ENCODE peak calls at places on chromosomes 6 and 20, in five cellular contexts. V, D, A, F and X are unnamed samples.
A peak's percentile ranks its signal among the peaks of the same experiment; 100 is the strongest.

GRCh38 chr6:14738933-14739332 is 506.9 kb upstream of the JARID2 start:
- DNase-seq in V (no peak), F (no peak), D (no peak), A (peak; percentile 54), X (no peak)

GRCh38 chr20:62598761-62599194 is 43.5 kb upstream of the SLCO4A1 start:
- DNase-seq in A (no peak), D (no peak), V (no peak), F (no peak), X (no peak)

GRCh38 chr6:118876201-118876600 is 17.8 kb upstream of the ASF1A start:
- DNase-seq in D (no peak), A (peak; percentile 9), V (peak; percentile 55), F (no peak), X (no peak)

GRCh38 chr6:118652051-118652699 is 784 bp upstream of the CEP85L start:
- DNase-seq in F (no peak), A (no peak), D (no peak), V (no peak), X (peak; percentile 53)

GRCh38 chr20:18585134-18585533 is 2.7 kb upstream of the DTD1 start:
- DNase-seq in V (peak; percentile 64), D (no peak), A (peak; percentile 31), F (peak; percentile 46), X (peak; percentile 77)

GRCh38 chr6:33207569-33208088 is 671 bp upstream of the RING1 start:
- DNase-seq in F (no peak), A (peak; percentile 81), V (peak; percentile 43), D (no peak), X (no peak)

GRCh38 chr6:158476389-158476788 is 83.5 kb upstream of the TMEM181 start:
- DNase-seq in F (no peak), D (no peak), V (no peak), A (no peak), X (no peak)

GRCh38 chr20:34922654-34923381 is 32.8 kb downstream of the GSS start:
- DNase-seq in A (peak; percentile 66), D (no peak), V (peak; percentile 83), F (no peak), X (no peak)

GRCh38 chr6:72552938-72553337 is 68.9 kb upstream of the KCNQ5 start:
- DNase-seq in F (no peak), D (no peak), V (peak; percentile 18), A (peak; percentile 50), X (no peak)

GRCh38 chr6:142275146-142276006 is 26.4 kb upstream of the ADGRG6 start:
- DNase-seq in A (peak; percentile 80), D (no peak), F (no peak), V (peak; percentile 73), X (no peak)

GRCh38 chr20:45347297-45347935 is 808 bp downstream of the SDC4 start:
- DNase-seq in A (no peak), D (no peak), V (no peak), F (no peak), X (no peak)

GRCh38 chr20:17614812-17615644 is 45.2 kb downstream of the DSTN start:
- DNase-seq in F (no peak), D (no peak), A (no peak), V (no peak), X (no peak)

GRCh38 chr6:70790483-70790882 is 122.8 kb downstream of the SMAP1 start:
- DNase-seq in D (no peak), V (no peak), F (no peak), A (no peak), X (no peak)

GRCh38 chr6:148747493-148748160 is 797 bp downstream of the UST start:
- DNase-seq in D (peak; percentile 64), A (peak; percentile 57), V (peak; percentile 21), F (peak; percentile 33), X (peak; percentile 80)

GRCh38 chr6:134477991-134478635 is 160.2 kb upstream of the SGK1 start:
- DNase-seq in D (no peak), V (peak; percentile 71), A (no peak), F (no peak), X (no peak)

GRCh38 chr6:168192901-168193815 is 114.1 kb upstream of the FRMD1 start:
- DNase-seq in D (no peak), F (no peak), V (no peak), A (no peak), X (peak; percentile 26)
- H2BK5ac ChIP-seq in D (no peak overlapping the region), F (no peak overlapping the region), V (no peak overlapping the region), A (no peak overlapping the region), X (no peak overlapping the region)

DNA sequence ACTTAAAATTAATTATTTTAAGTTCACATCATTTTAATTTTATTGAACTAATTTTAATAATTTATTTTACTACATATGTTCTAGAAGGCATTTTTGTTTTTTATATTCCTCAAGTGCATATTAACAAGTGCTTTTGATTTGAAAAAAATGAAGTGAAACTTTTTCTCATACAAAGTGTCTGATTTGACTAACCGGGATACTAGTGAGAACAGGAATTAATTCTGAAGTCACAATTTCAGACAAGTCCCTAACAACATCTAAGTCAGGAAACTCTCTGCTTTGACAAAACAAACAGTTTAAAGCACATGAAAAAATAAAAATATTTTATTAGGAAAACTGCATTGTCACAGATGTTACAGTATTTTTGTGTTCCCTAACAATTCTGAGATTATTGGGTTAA is 1166.3 kb upstream of the CITED2 start:
- DNase-seq in F (no peak), A (no peak), V (no peak), D (no peak), X (no peak)
- H2AFZ ChIP-seq in F (no peak overlapping the region), A (no peak overlapping the region), V (no peak overlapping the region), D (no peak overlapping the region), X (no peak overlapping the region)

GRCh38 chr6:30781362-30781696 is 37.0 kb upstream of the IER3 start:
- DNase-seq in F (no peak), V (no peak), D (no peak), A (no peak), X (no peak)
- H2BK5ac ChIP-seq in F (no peak overlapping the region), V (peak overlapping the region; percentile 98), D (no peak overlapping the region), A (peak overlapping the region; percentile 72), X (no peak overlapping the region)

DNA sequence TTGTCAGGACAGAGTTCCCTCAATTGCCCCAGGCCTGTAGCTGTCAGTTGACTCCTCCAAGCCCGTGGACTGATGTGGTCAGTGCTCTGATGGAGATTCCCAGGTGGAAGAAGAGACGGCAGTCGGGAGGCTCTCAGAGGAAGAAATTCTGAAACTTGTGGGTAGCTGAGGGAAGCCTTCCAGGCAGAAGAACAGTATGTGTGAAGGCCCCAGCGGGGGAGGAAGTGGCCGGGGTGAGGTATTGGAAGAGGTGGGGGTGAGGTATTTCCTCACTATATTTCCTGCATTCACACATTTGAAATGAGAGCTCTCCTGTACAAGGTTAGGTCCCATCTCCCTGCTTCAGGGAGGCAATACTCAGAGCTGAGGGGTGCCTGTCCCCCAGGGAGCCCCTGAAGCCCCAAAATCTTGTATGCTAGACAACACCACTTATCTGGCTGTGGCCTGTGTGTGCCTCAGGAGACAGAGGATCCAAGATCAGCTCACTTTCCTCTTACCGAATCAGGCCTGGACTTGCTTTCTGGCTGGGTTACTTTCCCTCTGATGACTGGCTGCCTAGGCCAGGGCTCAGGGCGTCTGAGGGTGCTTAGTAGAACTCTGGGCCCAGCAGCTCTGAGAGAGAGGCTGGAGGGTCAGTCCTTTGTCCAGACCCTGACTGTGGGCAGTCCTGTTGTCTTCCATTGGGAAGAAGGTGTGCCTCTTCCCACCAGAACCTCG is 49.3 kb upstream of the MYL9 start:
- DNase-seq in V (no peak), D (no peak), A (no peak), F (no peak), X (no peak)
- H2AFZ ChIP-seq in V (no peak overlapping the region), D (no peak overlapping the region), A (no peak overlapping the region), F (no peak overlapping the region), X (no peak overlapping the region)